ENCODE peak calls at places on chromosomes 4 and X, in nine cellular contexts. One of them, this sample, is unnamed.

GRCh38 chr4:101127176-101127790 is 220.0 kb downstream of the PPP3CA start:
- DNase-seq in left ventricle myocardium inferior: no peak
- DNase-seq in lung: no peak
- DNase-seq in fibroblast of the aortic adventitia: no peak
- DNase-seq in HFF-Myc: no peak
- DNase-seq in mammary epithelial cell: no peak
- DNase-seq in fibroblast of mammary gland: no peak
- DNase-seq in foreskin fibroblast: peak; percentile 16
- DNase-seq in dorsolateral prefrontal cortex: no peak
- DNase-seq in this sample: no peak

GRCh38 chr4:10496200-10496599 is 39.0 kb upstream of the ZNF518B start:
- DNase-seq in fibroblast of mammary gland: no peak
- DNase-seq in left ventricle myocardium inferior: no peak
- DNase-seq in fibroblast of the aortic adventitia: no peak
- DNase-seq in mammary epithelial cell: no peak
- DNase-seq in lung: no peak
- DNase-seq in HFF-Myc: no peak
- DNase-seq in dorsolateral prefrontal cortex: no peak
- DNase-seq in foreskin fibroblast: no peak
- DNase-seq in this sample: no peak

GRCh38 chrX:130414800-130415199 is 13.0 kb downstream of the RBMX2 start:
- DNase-seq in HFF-Myc: no peak
- DNase-seq in fibroblast of the aortic adventitia: no peak
- DNase-seq in lung: no peak
- DNase-seq in fibroblast of mammary gland: no peak
- DNase-seq in foreskin fibroblast: no peak
- DNase-seq in left ventricle myocardium inferior: no peak
- DNase-seq in dorsolateral prefrontal cortex: no peak
- DNase-seq in mammary epithelial cell: no peak
- DNase-seq in this sample: no peak

GRCh38 chr4:182212211-182212761 is 30.9 kb upstream of the TENM3 start:
- DNase-seq in dorsolateral prefrontal cortex: no peak
- DNase-seq in fibroblast of the aortic adventitia: no peak
- DNase-seq in HFF-Myc: no peak
- DNase-seq in lung: peak; percentile 53
- DNase-seq in fibroblast of mammary gland: peak; percentile 69
- DNase-seq in mammary epithelial cell: peak; percentile 50
- DNase-seq in foreskin fibroblast: peak; percentile 78
- DNase-seq in left ventricle myocardium inferior: no peak
- DNase-seq in this sample: no peak

GRCh38 chrX:69808375-69808774 is 192.5 kb downstream of the EDA start:
- DNase-seq in fibroblast of the aortic adventitia: no peak
- DNase-seq in mammary epithelial cell: no peak
- DNase-seq in foreskin fibroblast: no peak
- DNase-seq in dorsolateral prefrontal cortex: no peak
- DNase-seq in left ventricle myocardium inferior: no peak
- DNase-seq in lung: no peak
- DNase-seq in HFF-Myc: no peak
- DNase-seq in fibroblast of mammary gland: no peak
- DNase-seq in this sample: no peak

GRCh38 chr4:72931346-72931745 is 138.2 kb downstream of the COX18 start:
- DNase-seq in lung: no peak
- DNase-seq in fibroblast of the aortic adventitia: no peak
- DNase-seq in mammary epithelial cell: no peak
- DNase-seq in fibroblast of mammary gland: no peak
- DNase-seq in dorsolateral prefrontal cortex: no peak
- DNase-seq in HFF-Myc: no peak
- DNase-seq in foreskin fibroblast: no peak
- DNase-seq in left ventricle myocardium inferior: no peak
- DNase-seq in this sample: no peak

GRCh38 chr4:36165256-36166005 is 78.9 kb downstream of the ARAP2 start:
- DNase-seq in lung: no peak
- DNase-seq in left ventricle myocardium inferior: no peak
- DNase-seq in mammary epithelial cell: no peak
- DNase-seq in fibroblast of mammary gland: peak; percentile 11
- DNase-seq in HFF-Myc: no peak
- DNase-seq in foreskin fibroblast: peak; percentile 24
- DNase-seq in fibroblast of the aortic adventitia: no peak
- DNase-seq in dorsolateral prefrontal cortex: no peak
- DNase-seq in this sample: no peak

GRCh38 chr4:61079427-61079826 is 120.7 kb upstream of the ADGRL3 start:
- DNase-seq in foreskin fibroblast: peak; percentile 8
- DNase-seq in lung: no peak
- DNase-seq in mammary epithelial cell: peak; percentile 63
- DNase-seq in left ventricle myocardium inferior: no peak
- DNase-seq in fibroblast of the aortic adventitia: no peak
- DNase-seq in HFF-Myc: no peak
- DNase-seq in dorsolateral prefrontal cortex: no peak
- DNase-seq in fibroblast of mammary gland: no peak
- DNase-seq in this sample: no peak

GRCh38 chr4:4860803-4861591 is 1.5 kb downstream of the MSX1 start:
- DNase-seq in fibroblast of mammary gland: peak; percentile 53
- DNase-seq in left ventricle myocardium inferior: peak; percentile 31
- DNase-seq in lung: no peak
- DNase-seq in dorsolateral prefrontal cortex: no peak
- DNase-seq in mammary epithelial cell: no peak
- DNase-seq in HFF-Myc: no peak
- DNase-seq in foreskin fibroblast: peak; percentile 57
- DNase-seq in fibroblast of the aortic adventitia: peak; percentile 46
- DNase-seq in this sample: no peak

GRCh38 chr4:77817304-77818076 is 1.7 kb downstream of the CNOT6L start:
- DNase-seq in left ventricle myocardium inferior: no peak
- DNase-seq in foreskin fibroblast: no peak
- DNase-seq in fibroblast of mammary gland: peak; percentile 28
- DNase-seq in fibroblast of the aortic adventitia: peak; percentile 9
- DNase-seq in dorsolateral prefrontal cortex: no peak
- DNase-seq in lung: no peak
- DNase-seq in HFF-Myc: no peak
- DNase-seq in mammary epithelial cell: peak; percentile 56
- DNase-seq in this sample: peak; percentile 84

GRCh38 chr4:147786031-147786430 is 54.1 kb downstream of the ARHGAP10 start:
- DNase-seq in HFF-Myc: no peak
- DNase-seq in foreskin fibroblast: no peak
- DNase-seq in mammary epithelial cell: no peak
- DNase-seq in lung: no peak
- DNase-seq in left ventricle myocardium inferior: no peak
- DNase-seq in dorsolateral prefrontal cortex: no peak
- DNase-seq in fibroblast of mammary gland: no peak
- DNase-seq in fibroblast of the aortic adventitia: peak; percentile 15
- DNase-seq in this sample: no peak

DNA sequence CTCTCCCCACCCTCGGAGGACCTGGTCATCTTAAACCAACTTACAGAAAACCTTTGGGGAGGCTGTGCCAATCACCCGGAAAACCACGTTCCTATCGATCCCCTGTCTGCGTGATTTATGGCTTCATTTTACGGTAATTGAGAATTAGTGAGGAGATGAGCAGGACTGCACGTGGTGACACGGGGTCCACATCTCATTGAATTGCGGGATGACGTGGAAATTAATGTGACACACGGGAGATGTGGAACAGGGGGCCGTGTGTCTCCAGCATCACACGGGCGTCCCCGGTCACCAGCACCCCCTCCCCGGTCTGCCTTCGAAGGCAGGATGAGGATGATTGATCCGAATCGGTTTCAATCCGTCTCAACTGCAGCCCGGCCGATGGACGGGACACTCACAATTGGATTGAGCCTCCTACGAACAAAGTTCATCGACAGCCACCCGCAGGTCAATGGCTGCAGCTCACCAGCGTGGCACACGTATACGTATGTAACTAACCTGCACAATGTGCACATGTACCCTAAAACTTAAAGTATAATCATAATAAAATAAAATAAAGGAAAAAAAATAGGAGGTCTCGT is 160.3 kb downstream of the SHOX start:
- DNase-seq in HFF-Myc: no peak
- DNase-seq in foreskin fibroblast: no peak
- DNase-seq in mammary epithelial cell: no peak
- DNase-seq in fibroblast of the aortic adventitia: no peak
- DNase-seq in left ventricle myocardium inferior: no peak
- DNase-seq in fibroblast of mammary gland: no peak
- DNase-seq in lung: no peak
- DNase-seq in dorsolateral prefrontal cortex: no peak
- DNase-seq in this sample: no peak
- H3K4me3 ChIP-seq in HFF-Myc: no peak overlapping the region
- H3K4me3 ChIP-seq in foreskin fibroblast: no peak overlapping the region
- H3K4me3 ChIP-seq in mammary epithelial cell: no peak overlapping the region
- H3K4me3 ChIP-seq in fibroblast of the aortic adventitia: no peak overlapping the region
- H3K4me3 ChIP-seq in left ventricle myocardium inferior: no peak overlapping the region
- H3K4me3 ChIP-seq in fibroblast of mammary gland: no peak overlapping the region
- H3K4me3 ChIP-seq in lung: no peak overlapping the region
- H3K4me3 ChIP-seq in dorsolateral prefrontal cortex: no peak overlapping the region
- H3K4me3 ChIP-seq in this sample: no peak overlapping the region

DNA sequence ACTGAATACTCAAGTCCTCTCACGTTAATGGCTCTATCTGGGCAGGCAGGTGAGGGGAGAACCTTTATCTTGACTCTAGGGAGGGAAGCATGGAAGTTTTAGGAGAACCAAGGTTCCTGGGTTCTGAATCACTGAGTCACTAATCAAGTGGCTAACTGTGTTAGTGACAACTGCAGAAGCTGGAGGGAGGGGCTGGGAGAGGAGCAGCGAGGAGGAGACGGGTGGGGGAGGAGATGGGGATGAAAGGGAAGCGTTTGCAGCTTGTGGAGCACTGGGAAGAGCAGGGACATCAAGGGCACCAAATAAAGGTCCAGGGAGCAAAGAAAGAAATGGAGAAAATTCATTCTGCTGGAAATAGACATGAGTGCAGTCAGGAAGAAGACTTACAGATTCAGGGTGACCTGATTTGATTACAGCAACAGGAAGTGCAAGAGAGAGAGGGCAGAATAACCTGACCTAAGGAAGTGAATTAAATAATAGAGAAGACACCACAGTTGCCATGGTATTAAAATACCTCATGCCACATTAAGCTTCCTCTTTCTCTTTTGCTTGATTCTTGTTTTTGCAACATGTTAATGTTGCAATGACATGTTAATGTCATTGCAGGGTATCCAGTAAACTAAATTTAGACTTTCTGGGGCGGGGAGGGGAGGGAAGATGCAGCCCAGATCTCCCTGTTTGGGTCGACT is 4.5 kb upstream of the SETD7 start:
- DNase-seq in dorsolateral prefrontal cortex: no peak
- DNase-seq in foreskin fibroblast: no peak
- DNase-seq in mammary epithelial cell: no peak
- DNase-seq in fibroblast of mammary gland: no peak
- DNase-seq in fibroblast of the aortic adventitia: no peak
- DNase-seq in left ventricle myocardium inferior: no peak
- DNase-seq in lung: no peak
- DNase-seq in HFF-Myc: no peak
- DNase-seq in this sample: no peak
- H3K4me3 ChIP-seq in dorsolateral prefrontal cortex: no peak overlapping the region
- H3K4me3 ChIP-seq in foreskin fibroblast: no peak overlapping the region
- H3K4me3 ChIP-seq in mammary epithelial cell: no peak overlapping the region
- H3K4me3 ChIP-seq in fibroblast of mammary gland: no peak overlapping the region
- H3K4me3 ChIP-seq in fibroblast of the aortic adventitia: no peak overlapping the region
- H3K4me3 ChIP-seq in left ventricle myocardium inferior: no peak overlapping the region
- H3K4me3 ChIP-seq in lung: no peak overlapping the region
- H3K4me3 ChIP-seq in HFF-Myc: no peak overlapping the region
- H3K4me3 ChIP-seq in this sample: no peak overlapping the region

GRCh38 chr4:188299161-188299560 is 159.9 kb downstream of the TRIML1 start:
- DNase-seq in left ventricle myocardium inferior: no peak
- DNase-seq in foreskin fibroblast: no peak
- DNase-seq in fibroblast of the aortic adventitia: no peak
- DNase-seq in lung: no peak
- DNase-seq in mammary epithelial cell: no peak
- DNase-seq in dorsolateral prefrontal cortex: no peak
- DNase-seq in fibroblast of mammary gland: peak; percentile 57
- DNase-seq in HFF-Myc: no peak
- DNase-seq in this sample: no peak
- H3K4me3 ChIP-seq in left ventricle myocardium inferior: no peak overlapping the region
- H3K4me3 ChIP-seq in foreskin fibroblast: no peak overlapping the region
- H3K4me3 ChIP-seq in fibroblast of the aortic adventitia: no peak overlapping the region
- H3K4me3 ChIP-seq in lung: no peak overlapping the region
- H3K4me3 ChIP-seq in mammary epithelial cell: no peak overlapping the region
- H3K4me3 ChIP-seq in dorsolateral prefrontal cortex: no peak overlapping the region
- H3K4me3 ChIP-seq in fibroblast of mammary gland: no peak overlapping the region
- H3K4me3 ChIP-seq in HFF-Myc: no peak overlapping the region
- H3K4me3 ChIP-seq in this sample: no peak overlapping the region

GRCh38 chrX:23782863-23783568 is at the start of gene SAT1:
- DNase-seq in HFF-Myc: peak; percentile 60
- DNase-seq in dorsolateral prefrontal cortex: peak; percentile 95
- DNase-seq in fibroblast of mammary gland: peak; percentile 90
- DNase-seq in mammary epithelial cell: peak; percentile 92
- DNase-seq in foreskin fibroblast: peak; percentile 96
- DNase-seq in lung: peak; percentile 93
- DNase-seq in fibroblast of the aortic adventitia: peak; percentile 93
- DNase-seq in left ventricle myocardium inferior: peak; percentile 95
- DNase-seq in this sample: no peak
- H3K4me3 ChIP-seq in HFF-Myc: peak within 1 kb of the TSS; percentile 62
- H3K4me3 ChIP-seq in dorsolateral prefrontal cortex: peak within 1 kb of the TSS; percentile 75
- H3K4me3 ChIP-seq in fibroblast of mammary gland: peak within 1 kb of the TSS; percentile 80
- H3K4me3 ChIP-seq in mammary epithelial cell: peak within 1 kb of the TSS; percentile 71
- H3K4me3 ChIP-seq in foreskin fibroblast: peak within 1 kb of the TSS; percentile 80
- H3K4me3 ChIP-seq in lung: peak within 1 kb of the TSS; percentile 71
- H3K4me3 ChIP-seq in fibroblast of the aortic adventitia: peak within 1 kb of the TSS; percentile 79
- H3K4me3 ChIP-seq in left ventricle myocardium inferior: peak within 1 kb of the TSS; percentile 80
- H3K4me3 ChIP-seq in this sample: peak within 1 kb of the TSS; percentile 77

GRCh38 chr4:28787947-28788346 is 1927.3 kb downstream of the STIM2 start:
- DNase-seq in fibroblast of the aortic adventitia: no peak
- DNase-seq in dorsolateral prefrontal cortex: no peak
- DNase-seq in fibroblast of mammary gland: no peak
- DNase-seq in lung: no peak
- DNase-seq in HFF-Myc: no peak
- DNase-seq in left ventricle myocardium inferior: no peak
- DNase-seq in mammary epithelial cell: no peak
- DNase-seq in foreskin fibroblast: no peak
- DNase-seq in this sample: no peak

GRCh38 chr4:28788929-28789490 is 1928.4 kb downstream of the STIM2 start:
- DNase-seq in dorsolateral prefrontal cortex: no peak
- DNase-seq in fibroblast of mammary gland: no peak
- DNase-seq in fibroblast of the aortic adventitia: no peak
- DNase-seq in lung: no peak
- DNase-seq in mammary epithelial cell: peak; percentile 7
- DNase-seq in foreskin fibroblast: no peak
- DNase-seq in left ventricle myocardium inferior: no peak
- DNase-seq in HFF-Myc: no peak
- DNase-seq in this sample: no peak

DNA sequence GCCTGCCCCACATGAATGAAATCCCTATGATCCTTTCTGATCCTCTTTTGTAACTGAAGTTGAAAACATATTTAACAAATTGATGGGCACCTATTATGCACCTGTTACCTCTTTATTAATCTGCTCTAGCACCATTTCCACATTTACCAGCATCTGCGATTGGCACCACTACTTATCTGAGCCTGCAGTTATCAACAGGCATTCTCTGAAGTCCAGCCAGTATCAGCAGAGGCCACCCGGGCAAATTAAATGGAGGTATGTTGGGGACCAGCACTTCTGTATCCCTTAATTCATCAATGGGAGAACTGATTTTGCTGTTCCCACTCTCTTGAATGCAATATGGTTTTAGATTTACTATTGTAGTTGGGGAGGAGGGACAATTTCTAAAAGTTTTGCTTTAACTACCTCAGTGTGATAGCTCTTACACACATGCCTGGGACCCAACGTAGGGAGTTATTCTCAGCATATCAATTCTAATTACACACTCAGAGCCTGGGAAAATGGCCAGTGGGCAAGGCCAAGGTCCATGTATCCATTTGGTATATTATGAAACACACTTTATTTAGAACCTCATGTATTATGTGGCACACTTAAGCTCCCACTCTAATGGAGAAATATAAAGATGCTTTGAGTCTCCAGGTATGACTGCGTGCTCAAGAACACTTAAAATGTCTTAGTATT is 1927.1 kb upstream of the PCDH7 start:
- DNase-seq in dorsolateral prefrontal cortex: no peak
- DNase-seq in fibroblast of mammary gland: no peak
- DNase-seq in foreskin fibroblast: no peak
- DNase-seq in lung: no peak
- DNase-seq in mammary epithelial cell: no peak
- DNase-seq in HFF-Myc: no peak
- DNase-seq in fibroblast of the aortic adventitia: no peak
- DNase-seq in left ventricle myocardium inferior: peak; percentile 48
- DNase-seq in this sample: no peak
- H3K4me3 ChIP-seq in dorsolateral prefrontal cortex: no peak overlapping the region
- H3K4me3 ChIP-seq in fibroblast of mammary gland: no peak overlapping the region
- H3K4me3 ChIP-seq in foreskin fibroblast: no peak overlapping the region
- H3K4me3 ChIP-seq in lung: no peak overlapping the region
- H3K4me3 ChIP-seq in mammary epithelial cell: no peak overlapping the region
- H3K4me3 ChIP-seq in HFF-Myc: no peak overlapping the region
- H3K4me3 ChIP-seq in fibroblast of the aortic adventitia: no peak overlapping the region
- H3K4me3 ChIP-seq in left ventricle myocardium inferior: no peak overlapping the region
- H3K4me3 ChIP-seq in this sample: no peak overlapping the region